ENCODE peak calls at places on chromosomes 4 and X, in seven cellular contexts. X, K, Y, Z, S, O and G are unnamed samples.

GRCh38 chr4:76084542-76084941 is 10.0 kb downstream of the ART3 start:
- DNase-seq in X (no peak), Z (no peak), O (no peak), K (no peak), Y (no peak), S (no peak), G (no peak)

GRCh38 chrX:119880552-119881437 is 9.2 kb downstream of the NDUFA1 start:
- DNase-seq in Y (no peak), Z (peak), K (peak), O (no peak), X (peak), S (peak), G (peak)

GRCh38 chrX:77743720-77744119 is 42.3 kb downstream of the ATRX start:
- DNase-seq in Y (no peak), Z (no peak), S (no peak), O (no peak), X (no peak), K (no peak), G (no peak)

GRCh38 chr4:8506373-8507250 is 66.0 kb downstream of the TRMT44 start:
- DNase-seq in O (no peak), Y (no peak), S (no peak), K (no peak), X (no peak), Z (no peak), G (no peak)

GRCh38 chrX:103726477-103726876 is 15.8 kb downstream of the TMEM31 start:
- DNase-seq in S (no peak), Z (no peak), O (no peak), K (no peak), Y (no peak), X (no peak), G (no peak)

GRCh38 chr4:9904976-9905587 is 116.2 kb downstream of the SLC2A9 start:
- DNase-seq in X (no peak), Z (no peak), K (no peak), Y (no peak), S (no peak), O (no peak), G (no peak)

GRCh38 chrX:36198575-36198974 is 279.0 kb downstream of the CFAP47 start:
- DNase-seq in Y (no peak), X (no peak), K (no peak), S (no peak), Z (no peak), O (no peak), G (no peak)

GRCh38 chr4:145231906-145232700 is 51.7 kb upstream of the OTUD4 start:
- DNase-seq in K (no peak), S (no peak), Z (no peak), O (no peak), Y (no peak), X (no peak), G (no peak)

GRCh38 chr4:123556526-123556925 is 159.9 kb downstream of the SPRY1 start:
- DNase-seq in S (no peak), Y (no peak), O (no peak), K (no peak), Z (no peak), X (no peak), G (no peak)

GRCh38 chrX:23898412-23898959 is 9.3 kb downstream of the APOO start:
- DNase-seq in O (no peak), X (no peak), S (no peak), Y (no peak), K (no peak), Z (no peak), G (no peak)

GRCh38 chr4:174523003-174523693 is 860 bp upstream of the HPGD start:
- DNase-seq in K (no peak), S (no peak), O (no peak), Y (no peak), Z (no peak), X (no peak), G (no peak)

GRCh38 chr4:21765810-21766407 is 182.7 kb downstream of the KCNIP4 start:
- DNase-seq in O (peak), Y (peak), Z (peak), X (peak), S (peak), K (no peak), G (peak)

GRCh38 chrX:69262036-69262905 is 97.0 kb upstream of the PJA1 start:
- DNase-seq in K (no peak), Z (no peak), X (no peak), Y (no peak), O (no peak), S (no peak), G (no peak)

GRCh38 chr4:157128395-157128794 is 52.4 kb downstream of the GLRB start:
- DNase-seq in S (peak), X (peak), K (no peak), O (no peak), Y (no peak), Z (no peak), G (no peak)

GRCh38 chrX:73577368-73577767 is 14.4 kb downstream of the CHIC1 start:
- DNase-seq in K (no peak), X (no peak), O (no peak), Z (no peak), Y (no peak), S (no peak), G (no peak)

GRCh38 chr4:141797966-141798365 is 161.6 kb downstream of the IL15 start:
- DNase-seq in K (no peak), Z (no peak), Y (no peak), S (no peak), O (no peak), X (no peak), G (no peak)

DNA sequence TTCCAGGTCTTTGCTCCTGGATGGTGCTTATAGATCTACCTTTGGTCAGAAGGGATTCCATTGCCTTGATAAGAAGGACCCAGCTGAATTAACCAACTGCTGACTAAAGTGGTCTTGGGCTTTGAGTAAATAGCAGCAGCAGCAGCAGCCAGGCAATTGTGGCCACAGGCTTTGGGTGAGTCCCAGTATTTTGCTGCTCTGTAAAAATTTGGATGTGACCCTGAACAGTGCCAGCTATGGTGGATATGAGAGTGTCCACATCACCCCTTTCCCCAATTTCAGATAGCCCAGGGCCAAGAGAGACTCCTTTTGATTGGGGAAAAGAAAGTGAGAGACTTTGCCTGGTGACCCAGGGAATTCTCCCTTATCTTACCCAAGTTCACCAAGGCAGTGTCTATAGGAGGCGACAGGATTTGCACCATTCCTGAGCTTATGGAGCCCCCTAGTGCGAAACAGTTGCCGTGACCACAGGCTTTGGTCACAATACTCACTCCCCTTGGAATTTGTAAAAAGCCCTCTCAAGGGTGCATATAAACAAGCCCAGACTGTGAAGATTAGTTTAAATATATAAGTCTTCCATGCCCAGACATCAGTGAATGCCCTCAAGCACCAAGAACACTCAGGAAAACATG is 518.0 kb downstream of the TMA16 start:
- DNase-seq in O (peak), X (peak), S (peak), K (no peak), Y (no peak), Z (no peak), G (peak)
- TF ChIP-seq JUND in O (no peak), X (no peak), S (no peak), K (no peak), Y (no peak), Z (no peak), G (no peak)

GRCh38 chr4:153211986-153212720 is 7.9 kb downstream of the TRIM2 start:
- DNase-seq in O (no peak), X (no peak), Y (no peak), S (no peak), K (no peak), Z (no peak), G (no peak)
- TF ChIP-seq JUND in O (no peak), X (no peak), Y (no peak), S (no peak), K (no peak), Z (no peak), G (no peak)

GRCh38 chr4:150593996-150594395 is 12.0 kb downstream of the MAB21L2 start:
- DNase-seq in Y (no peak), X (no peak), O (no peak), K (no peak), S (no peak), Z (no peak), G (no peak)
- TF ChIP-seq JUND in Y (no peak), X (no peak), O (no peak), K (no peak), S (no peak), Z (no peak), G (no peak)

GRCh38 chrX:953879-954482 is 258.5 kb downstream of the CRLF2 start:
- DNase-seq in O (no peak), X (no peak), Z (no peak), K (no peak), Y (no peak), S (no peak), G (no peak)

GRCh38 chrX:952816-953215 is 259.6 kb downstream of the CRLF2 start:
- DNase-seq in O (no peak), S (no peak), Z (no peak), X (no peak), K (no peak), Y (no peak), G (no peak)
- TF ChIP-seq JUND in O (no peak), S (no peak), Z (no peak), X (no peak), K (no peak), Y (no peak), G (no peak)

GRCh38 chr4:39814403-39815185 is 116.7 kb downstream of the UBE2K start:
- DNase-seq in S (peak), X (peak), O (no peak), Z (no peak), K (no peak), Y (no peak), G (peak)
- TF ChIP-seq JUND in S (no peak), X (no peak), O (no peak), Z (no peak), K (no peak), Y (no peak), G (no peak)

DNA sequence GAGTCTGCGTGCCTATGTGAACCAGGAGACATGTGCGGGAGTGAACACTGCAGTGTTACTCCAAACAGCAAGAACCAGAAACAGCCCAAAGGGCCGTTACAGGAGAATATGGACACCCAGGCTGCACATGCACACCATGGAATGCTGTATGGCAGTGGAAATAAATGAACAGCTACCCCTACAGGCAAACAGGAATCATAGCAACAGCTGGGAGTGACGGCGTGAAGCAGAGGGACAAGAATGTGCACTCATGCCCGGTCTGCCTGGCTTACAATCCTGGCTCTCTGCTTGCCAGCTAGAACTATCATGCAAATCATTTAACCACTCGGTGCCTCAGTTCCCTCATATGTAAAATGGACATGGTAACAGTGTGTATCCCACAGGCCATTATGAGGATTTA is 16.6 kb downstream of the GPKOW start:
- DNase-seq in S (no peak), Y (peak), X (peak), K (no peak), O (no peak), Z (no peak), G (peak)
- TF ChIP-seq JUND in S (no peak), Y (no peak), X (no peak), K (no peak), O (no peak), Z (peak), G (no peak)

DNA sequence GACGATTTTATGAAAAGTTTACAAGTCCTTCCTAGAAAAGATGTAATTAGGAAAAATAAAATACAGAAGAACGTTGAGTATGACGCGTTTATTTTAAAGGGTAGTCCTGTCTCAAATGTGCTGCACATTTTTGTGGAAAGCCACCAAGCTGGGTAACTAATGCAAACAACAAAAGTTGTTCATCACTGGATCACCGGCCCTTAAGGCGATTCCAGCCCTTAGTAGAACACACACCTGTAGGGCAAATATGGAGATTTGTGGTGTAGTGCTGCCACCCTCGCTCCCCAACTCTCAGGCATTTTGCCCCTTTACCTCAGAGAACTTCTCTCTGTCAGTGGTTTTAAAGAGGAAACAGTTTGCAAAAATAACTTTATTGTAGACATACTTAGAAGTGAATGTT is 1.9 kb downstream of the TBL1X start:
- DNase-seq in O (no peak), S (no peak), Y (no peak), K (no peak), Z (no peak), X (no peak), G (no peak)
- TF ChIP-seq JUND in O (no peak), S (no peak), Y (no peak), K (no peak), Z (no peak), X (no peak), G (no peak)